ENCODE peak calls at places on chromosomes 2 and 18, in seven cellular contexts. J, R, C, W, B, H and Q are unnamed samples.

GRCh38 chr2:203594541-203594940 is 59.4 kb upstream of the RAPH1 start:
- DNase-seq in H (no peak), B (no peak), R (no peak), J (no peak), W (no peak), C (peak; percentile 70), Q (no peak)

GRCh38 chr2:205763708-205764501 is 81.6 kb downstream of the NRP2 start:
- DNase-seq in W (no peak), B (peak; percentile 37), C (peak; percentile 80), H (no peak), J (peak; percentile 74), R (peak; percentile 67), Q (no peak)

GRCh38 chr2:237171895-237172294 is 86.2 kb downstream of the COPS8 start:
- DNase-seq in C (no peak), W (no peak), R (no peak), H (no peak), J (no peak), B (no peak), Q (no peak)

GRCh38 chr2:86014493-86014892 is 91.2 kb downstream of the POLR1A start:
- DNase-seq in H (no peak), B (no peak), J (no peak), R (no peak), C (no peak), W (no peak), Q (no peak)

GRCh38 chr2:108884629-108885028 is 98.1 kb downstream of the CCDC138 start:
- DNase-seq in W (no peak), R (no peak), B (no peak), J (peak; percentile 69), H (no peak), C (no peak), Q (no peak)

GRCh38 chr2:98502556-98503335 is 58.1 kb downstream of the INPP4A start:
- DNase-seq in B (no peak), J (no peak), W (no peak), R (no peak), H (no peak), C (peak; percentile 87), Q (no peak)

GRCh38 chr2:1626271-1626681 is 118.0 kb downstream of the PXDN start:
- DNase-seq in C (peak; percentile 51), R (no peak), W (no peak), J (peak; percentile 49), H (no peak), B (no peak), Q (no peak)

GRCh38 chr2:136217990-136218389 is 100.0 kb upstream of the CXCR4 start:
- DNase-seq in J (no peak), C (no peak), W (no peak), H (no peak), R (no peak), B (no peak), Q (no peak)

GRCh38 chr2:160501370-160501769 is 7.8 kb upstream of the RBMS1 start:
- DNase-seq in B (no peak), R (no peak), W (no peak), C (no peak), J (no peak), H (no peak), Q (no peak)

GRCh38 chr18:76169733-76170132 is 325.3 kb downstream of the ZNF516 start:
- DNase-seq in R (no peak), W (no peak), B (no peak), H (no peak), C (no peak), J (no peak), Q (no peak)

GRCh38 chr2:71129114-71129890 is 727 bp downstream of the MCEE start:
- DNase-seq in C (peak; percentile 56), R (no peak), H (no peak), W (no peak), B (no peak), J (no peak), Q (no peak)

GRCh38 chr2:168203762-168204693 is 43.4 kb downstream of the STK39 start:
- DNase-seq in H (no peak), W (no peak), C (no peak), R (no peak), J (no peak), B (no peak), Q (no peak)

GRCh38 chr2:190711069-190711468 is 62.2 kb downstream of the NAB1 start:
- DNase-seq in J (no peak), R (no peak), B (no peak), H (no peak), W (no peak), C (no peak), Q (no peak)

GRCh38 chr2:127051116-127051779 is 55.7 kb downstream of the BIN1 start:
- DNase-seq in W (no peak), R (no peak), H (no peak), J (peak; percentile 61), B (no peak), C (no peak), Q (no peak)

GRCh38 chr18:45962866-45963265 is 4.3 kb downstream of the EPG5 start:
- DNase-seq in B (no peak), R (no peak), W (no peak), C (no peak), H (no peak), J (no peak), Q (no peak)

GRCh38 chr2:18474690-18475089 is 85.8 kb downstream of the RDH14 start:
- DNase-seq in W (no peak), C (no peak), B (no peak), R (no peak), H (no peak), J (no peak), Q (no peak)

GRCh38 chr2:235467586-235467985 is 26.3 kb upstream of the AGAP1 start:
- DNase-seq in R (no peak), B (no peak), H (no peak), C (peak; percentile 80), W (no peak), J (no peak), Q (no peak)

GRCh38 chr2:52724585-52724984 is 1043.0 kb upstream of the CHAC2 start:
- DNase-seq in W (no peak), J (no peak), R (no peak), B (no peak), H (no peak), C (no peak), Q (no peak)

GRCh38 chr2:88545118-88545517 is 82.1 kb downstream of the EIF2AK3 start:
- DNase-seq in R (peak; percentile 82), W (no peak), B (no peak), H (peak; percentile 81), C (peak; percentile 52), J (no peak), Q (no peak)

GRCh38 chr2:234770081-234770506 is 181.7 kb upstream of the SH3BP4 start:
- DNase-seq in R (no peak), C (no peak), J (no peak), W (no peak), H (no peak), B (peak; percentile 31), Q (no peak)

GRCh38 chr18:75530118-75530517 is 102.6 kb upstream of the SMIM21 start:
- DNase-seq in J (no peak), C (no peak), R (no peak), W (no peak), B (no peak), H (no peak), Q (no peak)

GRCh38 chr18:44961288-44961687 is 280.6 kb downstream of the SETBP1 start:
- DNase-seq in B (no peak), H (no peak), C (no peak), J (no peak), W (no peak), R (no peak), Q (no peak)

GRCh38 chr2:120519469-120519868 is 173.5 kb downstream of the INHBB start:
- DNase-seq in R (no peak), C (no peak), W (no peak), J (no peak), B (no peak), H (no peak), Q (no peak)

GRCh38 chr2:27807476-27807875 is 36.0 kb downstream of the MRPL33 start:
- DNase-seq in H (peak; percentile 19), R (peak; percentile 62), J (no peak), C (no peak), W (no peak), B (no peak), Q (no peak)

GRCh38 chr18:79068299-79068945 is 772 bp upstream of the ATP9B start:
- DNase-seq in W (no peak), J (no peak), H (no peak), R (no peak), C (no peak), B (no peak), Q (no peak)

GRCh38 chr2:191230174-191230573 is 15.0 kb upstream of the MYO1B start:
- DNase-seq in W (no peak), R (no peak), H (no peak), J (no peak), C (no peak), B (no peak), Q (no peak)

GRCh38 chr2:159009940-159010339 is 41.5 kb downstream of the TANC1 start:
- DNase-seq in H (no peak), J (no peak), C (no peak), R (no peak), B (no peak), W (no peak), Q (no peak)
- H3K27ac ChIP-seq in H (no peak overlapping the region), J (no peak overlapping the region), C (no peak overlapping the region), R (no peak overlapping the region), B (no peak overlapping the region), W (peak overlapping the region; percentile 75), Q (peak overlapping the region; percentile 7)

GRCh38 chr2:239318790-239319189 is 82.0 kb downstream of the HDAC4 start:
- DNase-seq in C (no peak), B (peak; percentile 13), W (no peak), H (no peak), J (no peak), R (no peak), Q (no peak)
- H3K27ac ChIP-seq in C (no peak overlapping the region), B (peak overlapping the region; percentile 62), W (no peak overlapping the region), H (peak overlapping the region; percentile 30), J (peak overlapping the region; percentile 66), R (no peak overlapping the region), Q (no peak overlapping the region)

DNA sequence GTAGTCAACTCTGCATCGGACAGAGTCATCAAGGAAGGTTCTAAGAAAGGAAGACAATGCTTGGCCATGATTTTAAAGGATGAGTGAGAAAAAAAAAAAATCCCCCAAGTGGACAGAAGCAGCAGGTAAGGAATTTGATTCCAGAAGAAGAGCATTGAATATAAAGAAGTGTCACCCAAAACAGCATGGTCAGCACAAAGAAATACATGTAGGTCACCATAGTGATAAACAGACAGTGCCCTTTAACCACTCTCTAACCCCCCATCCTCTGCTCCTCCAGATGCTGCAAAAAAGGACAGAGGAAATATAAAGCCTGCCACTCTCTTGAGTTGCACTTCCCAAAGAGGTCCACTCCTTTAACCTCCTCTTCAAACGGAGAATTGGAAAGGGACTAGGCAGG is 23.4 kb downstream of the FEZ2 start:
- DNase-seq in J (no peak), R (no peak), B (no peak), W (no peak), C (no peak), H (no peak), Q (no peak)
- H3K27ac ChIP-seq in J (no peak overlapping the region), R (no peak overlapping the region), B (no peak overlapping the region), W (no peak overlapping the region), C (no peak overlapping the region), H (no peak overlapping the region), Q (no peak overlapping the region)

DNA sequence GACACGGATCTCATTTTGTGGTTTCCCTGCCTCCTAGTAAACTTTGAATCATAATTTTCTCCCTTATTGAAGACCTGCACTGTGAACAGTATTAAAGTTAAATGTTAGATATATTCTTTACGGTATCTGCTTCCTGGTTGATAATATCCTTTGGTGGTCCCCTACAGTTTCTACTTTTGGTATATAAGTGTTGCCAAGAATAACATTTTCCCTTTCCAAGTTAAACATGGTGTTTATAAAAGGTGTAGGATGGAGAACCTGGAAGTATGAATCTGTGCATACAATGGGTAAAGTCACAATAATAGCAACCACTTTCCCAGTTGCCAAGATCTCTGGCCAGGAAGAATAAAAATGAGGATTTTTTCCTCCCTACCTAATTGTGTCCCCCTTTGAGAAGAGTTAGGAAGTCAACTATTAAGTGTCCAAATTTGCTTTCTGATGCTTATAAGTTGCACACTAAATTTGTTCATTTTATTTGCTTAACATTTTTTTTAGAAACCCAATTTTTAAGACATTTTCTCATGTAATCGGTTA is 201.0 kb upstream of the STK17B start:
- DNase-seq in W (no peak), J (no peak), C (no peak), R (no peak), H (no peak), B (no peak), Q (no peak)
- H3K27ac ChIP-seq in W (no peak overlapping the region), J (no peak overlapping the region), C (no peak overlapping the region), R (no peak overlapping the region), H (no peak overlapping the region), B (peak overlapping the region; percentile 23), Q (no peak overlapping the region)